ENCODE peak calls at places on chromosomes 11 and 22, in nine cellular contexts. K, W, M, P, O, N, B, A and Z are unnamed samples.

GRCh38 chr11:66277475-66278391 is at the start of gene CNIH2:
- DNase-seq in W (peak; percentile 55), M (no peak), O (no peak), P (no peak), B (no peak), N (no peak), A (peak; percentile 86), K (no peak), Z (no peak)

GRCh38 chr11:44301856-44302231 is 8.1 kb downstream of the ALX4 start:
- DNase-seq in O (peak; percentile 44), K (no peak), N (no peak), M (no peak), A (no peak), W (no peak), P (peak; percentile 52), B (no peak), Z (peak; percentile 8)

GRCh38 chr22:48072777-48073176 is 1310.3 kb downstream of the TBC1D22A start:
- DNase-seq in W (no peak), A (no peak), P (no peak), B (no peak), N (no peak), O (no peak), M (no peak), K (peak; percentile 8), Z (no peak)

GRCh38 chr11:66071326-66071870 is 1.3 kb downstream of the PACS1 start:
- DNase-seq in N (no peak), W (no peak), K (no peak), M (no peak), O (peak; percentile 19), P (no peak), B (no peak), A (no peak), Z (no peak)

GRCh38 chr22:24505337-24505736 is 10.2 kb downstream of the UPB1 start:
- DNase-seq in O (no peak), B (no peak), N (no peak), M (no peak), A (no peak), W (no peak), P (no peak), K (no peak), Z (no peak)

GRCh38 chr11:120808616-120809050 is 215.3 kb upstream of the TBCEL start:
- DNase-seq in N (no peak), A (no peak), W (no peak), K (no peak), O (no peak), M (no peak), B (no peak), P (no peak), Z (no peak)

GRCh38 chr11:94140154-94140655 is 11.6 kb downstream of the PANX1 start:
- DNase-seq in P (no peak), O (no peak), M (no peak), A (no peak), K (no peak), B (no peak), W (no peak), N (no peak), Z (no peak)

GRCh38 chr22:39238966-39239510 is 5.7 kb downstream of the PDGFB start:
- DNase-seq in N (no peak), W (no peak), M (no peak), A (no peak), P (no peak), K (no peak), B (no peak), O (no peak), Z (no peak)

GRCh38 chr22:30556388-30556787 is 9.8 kb upstream of the SEC14L6 start:
- DNase-seq in M (no peak), N (no peak), O (no peak), A (no peak), P (no peak), K (no peak), B (no peak), W (no peak), Z (no peak)

GRCh38 chr22:49937758-49938564 is 19.5 kb downstream of the CRELD2 start:
- DNase-seq in M (no peak), P (peak; percentile 63), K (no peak), N (peak; percentile 41), B (no peak), O (no peak), W (no peak), A (peak; percentile 90), Z (no peak)

GRCh38 chr22:38104084-38104483 is 6.4 kb downstream of the BAIAP2L2 start:
- DNase-seq in M (no peak), W (no peak), K (no peak), A (no peak), B (peak; percentile 11), P (no peak), N (no peak), O (no peak), Z (peak; percentile 28)

GRCh38 chr22:47233316-47234243 is 471.1 kb downstream of the TBC1D22A start:
- DNase-seq in B (no peak), O (no peak), A (no peak), W (no peak), P (no peak), M (no peak), N (no peak), K (no peak), Z (no peak)

GRCh38 chr11:80773919-80774318 is 1333.1 kb upstream of the TENM4 start:
- DNase-seq in O (no peak), A (no peak), N (no peak), B (no peak), W (no peak), K (no peak), P (no peak), M (no peak), Z (no peak)

GRCh38 chr22:39556970-39557811 is 13.4 kb upstream of the CACNA1I start:
- DNase-seq in N (no peak), K (no peak), A (no peak), O (no peak), M (peak; percentile 18), W (no peak), P (peak; percentile 72), B (peak; percentile 7), Z (no peak)

GRCh38 chr22:38832005-38832978 is 11.5 kb downstream of the NPTXR start:
- DNase-seq in W (no peak), K (no peak), B (no peak), P (no peak), O (no peak), A (peak; percentile 63), N (no peak), M (no peak), Z (no peak)

GRCh38 chr22:30183861-30184278 is 62.7 kb downstream of the LIF start:
- DNase-seq in N (no peak), K (no peak), W (no peak), B (peak; percentile 71), P (no peak), A (no peak), M (peak; percentile 11), O (peak; percentile 27), Z (peak; percentile 71)

DNA sequence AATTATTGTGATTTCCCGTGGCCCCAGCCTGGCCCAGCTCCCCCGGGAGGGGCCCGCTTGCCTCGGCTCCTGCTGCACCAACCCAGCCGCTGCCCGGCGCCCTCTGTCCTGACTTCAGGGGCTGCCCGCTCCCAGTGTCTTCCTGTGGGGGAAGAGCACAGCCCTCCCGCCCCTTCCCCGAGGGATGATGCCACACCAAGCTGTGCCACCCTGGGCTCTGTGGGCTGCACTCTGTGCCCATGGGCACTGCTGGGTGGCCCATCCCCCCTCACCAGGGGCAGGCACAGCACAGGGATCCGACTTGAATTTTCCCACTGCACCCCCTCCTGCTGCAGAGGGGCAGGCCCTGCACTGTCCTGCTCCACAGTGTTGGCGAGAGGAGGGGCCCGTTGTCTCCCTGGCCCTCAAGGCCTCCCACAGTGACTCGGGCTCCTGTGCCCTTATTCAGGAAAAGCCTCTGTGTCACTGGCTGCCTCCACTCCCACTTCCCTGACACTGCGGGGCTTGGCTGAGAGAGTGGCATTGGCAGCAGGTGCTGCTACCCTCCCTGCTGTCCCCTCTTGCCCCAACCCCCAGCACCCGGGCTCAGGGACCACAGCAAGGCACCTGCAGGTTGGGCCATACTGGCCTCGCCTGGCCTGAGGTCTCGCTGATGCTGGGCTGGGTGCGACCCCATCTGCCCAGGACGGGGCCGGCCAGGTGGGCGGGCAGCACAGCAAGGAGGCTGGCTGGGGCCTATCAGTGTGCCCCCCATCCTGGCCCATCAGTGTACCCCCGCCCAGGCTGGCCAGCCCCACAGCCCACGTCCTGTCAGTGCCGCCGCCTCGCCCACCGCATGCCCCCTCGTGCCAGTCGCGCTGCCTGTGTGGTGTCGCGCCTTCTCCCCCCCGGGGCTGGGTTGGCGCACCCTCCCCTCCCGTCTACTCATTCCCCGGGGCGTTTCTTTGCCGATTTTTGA is 3.3 kb upstream of the ANKRD13D start:
- DNase-seq in O (no peak), P (no peak), M (no peak), K (no peak), W (peak; percentile 36), N (no peak), B (no peak), A (peak; percentile 89), Z (no peak)
- H3K4me3 ChIP-seq in O (no peak overlapping the region), P (no peak overlapping the region), M (no peak overlapping the region), K (no peak overlapping the region), W (no peak overlapping the region), N (no peak overlapping the region), B (no peak overlapping the region), A (peak overlapping the region; percentile 14), Z (no peak overlapping the region)

GRCh38 chr11:2910401-2910955 is 18.7 kb downstream of the PHLDA2 start:
- DNase-seq in W (no peak), M (no peak), B (no peak), K (no peak), P (no peak), N (no peak), O (no peak), A (no peak), Z (no peak)

GRCh38 chr11:2911088-2912037 is 17.9 kb downstream of the PHLDA2 start:
- DNase-seq in A (no peak), W (no peak), K (no peak), P (no peak), O (peak; percentile 50), N (no peak), M (no peak), B (no peak), Z (no peak)

GRCh38 chr11:2912498-2912897 is 16.7 kb downstream of the PHLDA2 start:
- DNase-seq in M (peak; percentile 74), K (no peak), O (peak; percentile 96), N (peak; percentile 93), A (no peak), B (peak; percentile 85), P (no peak), W (no peak), Z (peak; percentile 86)

GRCh38 chr11:2913029-2913431 is 16.2 kb downstream of the PHLDA2 start:
- DNase-seq in O (no peak), A (no peak), K (no peak), N (no peak), W (no peak), P (no peak), B (peak; percentile 44), M (peak; percentile 31), Z (peak; percentile 58)

GRCh38 chr11:2912038-2912410 is 17.2 kb downstream of the PHLDA2 start:
- DNase-seq in P (no peak), W (no peak), K (no peak), A (no peak), O (no peak), N (peak; percentile 52), B (no peak), M (no peak), Z (no peak)
- H3K27ac ChIP-seq in P (no peak overlapping the region), W (no peak overlapping the region), K (no peak overlapping the region), A (no peak overlapping the region), O (no peak overlapping the region), N (peak overlapping the region; percentile 82), B (no peak overlapping the region), M (no peak overlapping the region), Z (no peak overlapping the region)

GRCh38 chr22:19463491-19464469 is 15.2 kb downstream of the UFD1 start:
- DNase-seq in M (no peak), B (peak; percentile 82), P (no peak), A (no peak), W (no peak), O (no peak), N (no peak), K (no peak), Z (no peak)
- H3K36me3 ChIP-seq in M (peaks cover 19% of the 10 kb centered on the region), B (peaks cover 46% of the 10 kb centered on the region), P (peaks cover 81% of the 10 kb centered on the region), A (peaks cover 100% of the 10 kb centered on the region), W (no peaks in the 10 kb centered on the region), O (peaks cover 35% of the 10 kb centered on the region), N (peaks cover 16% of the 10 kb centered on the region), K (peaks cover 37% of the 10 kb centered on the region), Z (peaks cover 76% of the 10 kb centered on the region)

GRCh38 chr11:92224394-92225205 is at the start of gene FAT3:
- DNase-seq in O (peak; percentile 26), N (no peak), P (no peak), K (peak; percentile 81), A (no peak), W (no peak), M (peak; percentile 70), B (peak; percentile 41), Z (peak; percentile 40)
- H3K4me3 ChIP-seq in O (no peak within 1 kb of the TSS), N (no peak within 1 kb of the TSS), P (no peak within 1 kb of the TSS), K (peak within 1 kb of the TSS; percentile 93), A (peak within 1 kb of the TSS; percentile 26), W (peak within 1 kb of the TSS; percentile 26), M (peak within 1 kb of the TSS; percentile 50), B (peak within 1 kb of the TSS; percentile 47), Z (peak within 1 kb of the TSS; percentile 64)